ENCODE peak calls at places on chromosomes 3 and 15, in nine cellular contexts. Y, Q, R, K, T, X, J, P and D are unnamed samples.

GRCh38 chr3:194998948-194999347 is 272.0 kb downstream of the XXYLT1 start:
- DNase-seq in J (no peak), T (no peak), Y (no peak), R (no peak), K (no peak), P (no peak), X (no peak), Q (no peak), D (no peak)

GRCh38 chr3:81214626-81215025 is 546.8 kb downstream of the GBE1 start:
- DNase-seq in T (no peak), P (no peak), X (no peak), R (no peak), K (peak; percentile 2), J (no peak), Q (no peak), Y (no peak), D (no peak)

GRCh38 chr15:91632176-91632575 is 221.3 kb upstream of the SLCO3A1 start:
- DNase-seq in Y (no peak), P (no peak), X (no peak), T (no peak), K (no peak), R (no peak), J (no peak), Q (no peak), D (no peak)

GRCh38 chr3:99651561-99651960 is 13.2 kb downstream of the COL8A1 start:
- DNase-seq in K (peak; percentile 81), R (no peak), X (peak; percentile 46), Q (peak; percentile 54), J (no peak), T (no peak), Y (no peak), P (peak; percentile 19), D (no peak)

GRCh38 chr3:43394071-43394501 is 107.7 kb downstream of the SNRK start:
- DNase-seq in J (no peak), X (peak; percentile 62), Q (peak; percentile 47), R (no peak), Y (no peak), T (no peak), K (peak; percentile 44), P (no peak), D (no peak)

GRCh38 chr15:23616536-23616935 is 31.1 kb downstream of the MAGEL2 start:
- DNase-seq in R (no peak), P (peak; percentile 63), T (no peak), Q (no peak), J (no peak), Y (no peak), X (no peak), K (no peak), D (no peak)

GRCh38 chr15:56698268-56698667 is 35.0 kb downstream of the ZNF280D start:
- DNase-seq in K (no peak), Y (no peak), X (no peak), Q (no peak), T (no peak), R (no peak), P (no peak), J (no peak), D (no peak)

GRCh38 chr3:47664519-47664918 is 85.9 kb upstream of the CSPG5 start:
- DNase-seq in K (no peak), Q (no peak), P (peak; percentile 37), X (no peak), R (no peak), Y (no peak), J (no peak), T (no peak), D (peak; percentile 11)

GRCh38 chr3:186815490-186815889 is 9.2 kb upstream of the RFC4 start:
- DNase-seq in X (no peak), Y (no peak), Q (no peak), T (no peak), K (peak; percentile 68), J (peak; percentile 70), P (peak; percentile 74), R (no peak), D (no peak)

GRCh38 chr15:38069001-38069400 is 134.6 kb downstream of the TMCO5A start:
- DNase-seq in J (peak; percentile 78), Y (no peak), X (no peak), K (peak; percentile 85), P (peak; percentile 17), R (no peak), Q (peak; percentile 35), T (no peak), D (no peak)

GRCh38 chr3:125212096-125212508 is 446 bp downstream of the SLC12A8 start:
- DNase-seq in Q (no peak), J (no peak), R (no peak), Y (no peak), X (no peak), P (no peak), K (no peak), T (no peak), D (peak; percentile 83)

GRCh38 chr3:125207507-125207906 is 5.0 kb downstream of the SLC12A8 start:
- DNase-seq in K (no peak), T (no peak), Y (no peak), Q (no peak), R (no peak), X (no peak), P (no peak), J (no peak), D (peak; percentile 50)

GRCh38 chr3:125206934-125207333 is 5.6 kb downstream of the SLC12A8 start:
- DNase-seq in K (no peak), J (no peak), X (no peak), P (no peak), Y (no peak), R (no peak), Q (no peak), T (no peak), D (no peak)

GRCh38 chr3:125211523-125212095 is 939 bp downstream of the SLC12A8 start:
- DNase-seq in T (no peak), X (no peak), K (no peak), J (no peak), R (no peak), P (no peak), Q (no peak), Y (no peak), D (no peak)

DNA sequence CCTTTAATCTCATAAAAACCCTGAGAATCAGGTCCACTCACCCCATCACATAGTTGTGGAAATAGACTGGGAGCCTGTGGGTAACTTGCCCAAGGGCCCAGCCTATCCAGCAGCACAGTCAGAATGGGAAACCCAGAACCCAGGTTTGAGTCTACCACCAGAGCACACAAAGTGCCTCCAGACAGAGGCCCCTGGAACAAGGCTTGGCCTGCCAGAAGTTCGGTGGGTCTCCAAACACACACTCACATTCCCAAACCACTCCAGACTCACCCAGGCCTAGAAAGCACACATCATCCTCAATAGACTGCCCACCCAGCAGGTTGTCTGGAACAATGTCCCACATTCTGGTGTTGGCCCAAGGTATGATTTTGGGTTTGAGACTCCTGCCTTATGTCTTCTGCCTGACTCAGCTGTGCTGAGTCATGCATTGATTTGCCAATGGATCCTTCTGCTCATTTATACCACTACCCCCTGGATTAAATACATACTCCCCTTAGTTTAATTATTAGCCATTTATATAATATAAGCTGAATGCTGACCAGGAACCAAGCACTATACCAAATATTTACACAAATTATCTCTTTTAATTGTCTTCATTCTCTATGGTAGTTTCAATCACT is 4.5 kb downstream of the SLC12A8 start:
- DNase-seq in T (no peak), Q (no peak), Y (no peak), R (no peak), P (no peak), J (no peak), K (no peak), X (no peak), D (no peak)
- TF ChIP-seq CTCF in T (no peak), Q (no peak), Y (no peak), R (no peak), P (no peak), J (no peak), K (no peak), X (no peak), D (no peak)

GRCh38 chr3:57998366-57999283 is 9.6 kb upstream of the FLNB start:
- DNase-seq in K (peak; percentile 81), J (peak; percentile 33), X (no peak), P (no peak), Q (no peak), Y (peak; percentile 37), T (no peak), R (no peak), D (no peak)
- H3K4me3 ChIP-seq in K (peak overlapping the region; percentile 1), J (no peak overlapping the region), X (no peak overlapping the region), P (no peak overlapping the region), Q (no peak overlapping the region), Y (no peak overlapping the region), T (no peak overlapping the region), R (no peak overlapping the region), D (no peak overlapping the region)

GRCh38 chr3:184167786-184168185 is 6.9 kb upstream of the AP2M1 start:
- DNase-seq in Y (no peak), Q (no peak), X (no peak), K (no peak), J (no peak), T (no peak), R (no peak), P (no peak), D (no peak)

GRCh38 chr3:184166671-184167070 is 8.0 kb upstream of the AP2M1 start:
- DNase-seq in P (no peak), Y (no peak), X (no peak), T (no peak), Q (no peak), R (no peak), K (no peak), J (no peak), D (no peak)

GRCh38 chr3:184165548-184165947 is 9.1 kb upstream of the AP2M1 start:
- DNase-seq in K (no peak), P (no peak), X (no peak), T (no peak), R (no peak), Q (no peak), Y (no peak), J (no peak), D (no peak)

GRCh38 chr3:184169896-184170875 is 4.5 kb upstream of the AP2M1 start:
- DNase-seq in J (no peak), T (no peak), R (no peak), X (no peak), Q (no peak), K (no peak), P (no peak), Y (no peak), D (no peak)

DNA sequence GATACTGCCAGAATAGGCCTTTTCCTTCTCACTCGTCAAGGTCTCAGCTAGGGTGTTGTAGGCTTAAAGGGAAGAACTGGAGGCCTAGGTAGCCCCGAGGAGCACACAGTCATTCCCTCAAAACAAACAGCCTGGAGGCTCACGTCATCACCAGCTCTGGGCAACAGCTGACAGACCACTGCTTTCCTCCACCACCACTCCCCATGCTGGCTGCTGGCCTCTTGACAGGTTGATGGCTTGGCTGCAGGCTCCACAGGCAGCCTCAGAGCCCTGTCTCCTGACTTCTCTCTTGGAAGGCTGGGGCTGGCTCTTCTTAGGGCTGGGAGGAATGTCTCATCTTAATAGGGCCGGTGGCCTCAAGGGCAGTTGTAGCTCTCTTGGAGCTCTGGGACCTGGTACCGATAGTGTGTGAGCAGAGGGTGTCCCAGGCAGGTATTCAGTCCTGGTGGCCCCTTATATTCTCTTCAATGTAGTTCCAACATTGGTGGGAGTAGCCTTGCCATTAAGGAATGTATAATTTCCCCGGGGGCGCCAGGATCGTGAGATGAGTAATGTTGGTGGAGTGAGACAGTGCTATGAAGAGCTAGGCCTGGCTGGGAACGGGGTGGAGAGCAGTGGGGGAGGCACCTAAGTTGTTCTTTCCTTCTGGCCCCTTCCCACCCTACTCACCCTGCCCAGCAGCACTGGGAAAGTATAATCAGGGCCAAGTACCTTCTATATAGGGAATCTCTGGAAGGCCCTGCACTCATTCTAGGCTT is 6.1 kb upstream of the AP2M1 start:
- DNase-seq in K (peak; percentile 84), T (no peak), R (no peak), P (no peak), Q (no peak), J (no peak), X (no peak), Y (no peak), D (no peak)
- H3K27ac ChIP-seq in K (no peak overlapping the region), T (no peak overlapping the region), R (no peak overlapping the region), P (no peak overlapping the region), Q (no peak overlapping the region), J (peak overlapping the region; percentile 3), X (no peak overlapping the region), Y (no peak overlapping the region), D (no peak overlapping the region)

GRCh38 chr3:181210275-181210674 is 220.7 kb upstream of the DNAJC19 start:
- DNase-seq in Q (no peak), Y (no peak), X (no peak), K (peak; percentile 15), P (peak; percentile 3), J (no peak), R (no peak), T (no peak), D (no peak)
- TF ChIP-seq CTCF in Q (peak; percentile 22), Y (no peak), X (peak; percentile 23), K (peak; percentile 30), P (peak; percentile 37), J (peak; percentile 72), R (peak; percentile 69), T (no peak), D (no peak)